ENCODE peak calls at places on chromosomes 1 and 21, in four cellular contexts. J, L, G and V are unnamed samples.

GRCh38 chr21:26490771-26491170 is 82.3 kb downstream of the CYYR1 start:
- DNase-seq in L (no peak), J (no peak), G (no peak), V (no peak)

GRCh38 chr1:53678507-53678906 is 60.5 kb downstream of the GLIS1 start:
- DNase-seq in J (no peak), L (no peak), G (no peak), V (no peak)

GRCh38 chr1:165580931-165581871 is 37.4 kb downstream of the LRRC52 start:
- DNase-seq in J (no peak), L (no peak), G (no peak), V (no peak)

GRCh38 chr1:218498061-218498938 is 153.2 kb downstream of the TGFB2 start:
- DNase-seq in J (no peak), L (no peak), G (no peak), V (no peak)

GRCh38 chr1:12001996-12002493 is 17.3 kb upstream of the MIIP start:
- DNase-seq in J (no peak), L (no peak), G (no peak), V (no peak)

GRCh38 chr1:168772428-168772827 is 43.4 kb upstream of the DPT start:
- DNase-seq in L (no peak), J (no peak), G (no peak), V (no peak)

GRCh38 chr1:196678510-196678884 is 26.7 kb downstream of the CFH start:
- DNase-seq in J (no peak), G (no peak), L (no peak), V (no peak)

GRCh38 chr1:194624833-194625232 is 1438.4 kb upstream of the B3GALT2 start:
- DNase-seq in J (no peak), L (no peak), G (no peak), V (no peak)

GRCh38 chr1:41241748-41242644 is at the start of gene SCMH1:
- DNase-seq in G (no peak), L (peak; percentile 78), J (no peak), V (peak; percentile 69)

GRCh38 chr21:43312751-43313169 is 114.2 kb downstream of the SIK1 start:
- DNase-seq in J (peak; percentile 44), G (peak; percentile 23), L (no peak), V (no peak)

GRCh38 chr1:5913078-5913845 is 79.0 kb downstream of the NPHP4 start:
- DNase-seq in J (no peak), L (no peak), G (no peak), V (no peak)

GRCh38 chr1:109704173-109704572 is 7.9 kb upstream of the GSTM5 start:
- DNase-seq in G (no peak), L (peak; percentile 11), J (peak; percentile 19), V (peak; percentile 25)

GRCh38 chr1:71964188-71964587 is 318.2 kb downstream of the NEGR1 start:
- DNase-seq in L (no peak), G (no peak), J (no peak), V (no peak)

GRCh38 chr1:247228133-247228532 is 27.7 kb upstream of the VN1R5 start:
- DNase-seq in J (no peak), G (no peak), L (peak; percentile 59), V (no peak)

GRCh38 chr1:62286778-62287224 is 32.4 kb downstream of the KANK4 start:
- DNase-seq in G (no peak), J (peak; percentile 63), L (no peak), V (no peak)

GRCh38 chr21:20720623-20721022 is 277.6 kb upstream of the NCAM2 start:
- DNase-seq in L (no peak), G (no peak), J (no peak), V (no peak)

GRCh38 chr1:149936076-149936991 is at the start of gene MTMR11:
- DNase-seq in L (peak; percentile 52), J (peak; percentile 22), G (no peak), V (peak; percentile 51)

GRCh38 chr1:227934476-227935313 is 13.0 kb downstream of the WNT9A start:
- DNase-seq in G (no peak), J (peak; percentile 27), L (peak; percentile 28), V (no peak)

GRCh38 chr1:112337028-112337531 is 58.9 kb upstream of the CTTNBP2NL start:
- DNase-seq in J (peak; percentile 13), G (no peak), L (peak; percentile 59), V (peak; percentile 62)

GRCh38 chr21:45026066-45026745 is 48.2 kb upstream of the ADARB1 start:
- DNase-seq in L (no peak), G (no peak), J (no peak), V (no peak)

GRCh38 chr1:227887697-227888403 is 59.9 kb downstream of the WNT9A start:
- DNase-seq in J (no peak), G (no peak), L (no peak), V (no peak)

GRCh38 chr1:235878082-235878781 is 11.5 kb upstream of the LYST start:
- DNase-seq in G (no peak), J (no peak), L (no peak), V (no peak)

GRCh38 chr1:86381223-86381622 is 14.9 kb downstream of the ODF2L start:
- DNase-seq in L (no peak), J (no peak), G (no peak), V (no peak)

GRCh38 chr1:86378813-86379212 is 17.3 kb downstream of the ODF2L start:
- DNase-seq in L (no peak), J (no peak), G (no peak), V (no peak)

GRCh38 chr1:86377341-86377740 is 18.8 kb downstream of the ODF2L start:
- DNase-seq in G (no peak), L (peak; percentile 11), J (no peak), V (no peak)

GRCh38 chr1:86382878-86383277 is 13.2 kb downstream of the ODF2L start:
- DNase-seq in G (peak; percentile 13), L (no peak), J (no peak), V (no peak)

DNA sequence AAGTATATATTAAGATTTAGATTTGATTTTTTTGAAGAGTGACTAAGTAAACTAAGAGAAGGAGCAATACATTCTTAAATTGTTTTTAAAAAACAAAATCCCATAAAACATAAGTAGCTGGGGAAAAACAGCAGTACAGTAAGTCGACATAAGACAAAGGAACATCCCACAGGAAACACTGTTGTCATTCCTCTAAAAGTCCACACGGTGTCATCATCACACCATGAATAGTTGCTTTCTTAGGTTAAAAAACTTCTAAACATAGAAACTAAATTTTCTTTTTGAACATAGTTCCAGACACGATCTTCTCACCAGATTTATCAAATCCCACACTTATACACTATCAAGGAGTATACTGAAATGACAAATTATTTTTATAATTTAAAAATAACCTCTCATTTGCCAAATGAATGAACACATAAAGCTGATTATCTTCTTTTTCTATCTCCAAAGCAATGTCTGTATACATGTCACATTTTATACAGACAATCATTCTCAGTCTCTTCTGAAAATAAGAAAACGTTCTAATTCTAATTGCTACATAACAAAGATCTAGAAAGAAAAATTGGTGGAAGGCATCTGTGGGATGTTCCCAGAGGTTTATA is 15.8 kb downstream of the ODF2L start:
- DNase-seq in J (peak; percentile 55), G (peak; percentile 45), L (peak; percentile 68), V (peak; percentile 59)
- TF ChIP-seq BHLHE40 in J (no peak), G (no peak), L (no peak), V (no peak)

GRCh38 chr1:26887125-26887524 is 3.0 kb downstream of the GPN2 start:
- DNase-seq in G (no peak), J (no peak), L (peak; percentile 43), V (no peak)
- TF ChIP-seq TARDBP in G (no peak), J (no peak), L (no peak), V (no peak)

DNA sequence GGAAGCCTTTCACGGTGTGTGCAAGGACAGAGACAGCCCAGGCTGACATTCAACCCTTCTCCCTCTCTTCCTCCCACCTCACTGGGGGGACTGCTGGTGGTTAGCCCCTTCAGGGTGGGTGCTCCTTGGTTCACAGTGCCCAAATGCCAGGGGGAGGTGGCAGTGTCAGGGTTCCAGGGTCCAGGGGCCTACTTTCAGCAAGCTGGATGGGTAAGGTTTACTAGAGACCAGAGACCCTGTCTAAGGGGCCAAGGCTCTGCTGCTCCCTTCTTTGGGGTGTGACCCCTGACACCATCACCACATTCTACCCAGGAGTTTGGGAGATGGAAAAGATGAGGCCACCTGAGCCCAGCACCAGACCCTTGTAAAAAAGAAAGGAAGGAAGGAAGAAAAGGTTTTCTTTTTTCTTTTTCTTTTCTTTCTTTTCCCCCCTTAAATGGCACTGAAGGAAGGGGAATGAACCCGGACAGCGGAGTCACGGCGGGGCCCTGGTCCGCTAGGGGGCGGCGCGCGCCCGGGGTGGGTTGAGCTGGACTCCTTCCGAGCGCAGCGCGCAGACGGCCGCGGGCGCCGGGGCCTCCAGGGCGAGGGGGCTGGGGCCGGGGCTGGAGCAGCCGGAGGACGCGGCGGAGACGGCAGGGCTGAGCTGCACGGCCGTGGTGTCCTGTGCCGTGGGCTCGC is 18.8 kb downstream of the KNCN start:
- DNase-seq in L (peak; percentile 83), J (no peak), G (no peak), V (no peak)
- TF ChIP-seq SP1 in L (no peak), J (no peak), G (no peak), V (no peak)

GRCh38 chr1:153728305-153729066 is 636 bp downstream of the INTS3 start:
- DNase-seq in J (peak; percentile 49), L (peak; percentile 37), G (no peak), V (peak; percentile 42)
- TF ChIP-seq BHLHE40 in J (no peak), L (no peak), G (no peak), V (no peak)

GRCh38 chr1:90045853-90046563 is 51.1 kb downstream of the ZNF326 start:
- DNase-seq in G (no peak), J (peak; percentile 11), L (peak; percentile 54), V (peak; percentile 43)
- TF ChIP-seq TARDBP in G (no peak), J (no peak), L (no peak), V (no peak)

DNA sequence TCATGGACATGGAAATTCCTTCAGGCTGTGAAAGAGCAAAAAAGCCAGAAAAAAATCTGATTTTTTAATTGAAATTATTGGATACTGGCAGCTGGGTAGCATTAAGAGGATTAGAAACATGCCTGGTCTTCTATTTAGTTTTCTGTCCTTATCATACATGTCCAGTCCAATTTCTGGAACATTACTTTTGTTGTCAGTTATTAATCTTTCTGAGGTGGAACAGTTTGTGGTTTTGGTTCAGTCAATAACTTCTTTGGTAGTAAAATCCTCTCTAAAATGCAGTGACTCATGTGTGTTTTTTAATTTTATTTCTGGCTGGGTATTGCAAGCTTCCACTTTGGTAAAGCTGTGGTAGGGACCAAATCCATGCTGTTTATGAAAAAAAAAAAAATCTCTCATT is 687.0 kb upstream of the ADGRL2 start:
- DNase-seq in L (no peak), G (no peak), J (no peak), V (no peak)
- TF ChIP-seq SP1 in L (no peak), G (no peak), J (no peak), V (no peak)

GRCh38 chr1:81760487-81761097 is 40.1 kb upstream of the ADGRL2 start:
- DNase-seq in L (no peak), J (no peak), G (no peak), V (no peak)

GRCh38 chr1:81757398-81758020 is 43.2 kb upstream of the ADGRL2 start:
- DNase-seq in G (no peak), L (no peak), J (no peak), V (no peak)

GRCh38 chr1:81756872-81757271 is 43.9 kb upstream of the ADGRL2 start:
- DNase-seq in L (no peak), J (no peak), G (no peak), V (no peak)

GRCh38 chr1:81754424-81754823 is 46.3 kb upstream of the ADGRL2 start:
- DNase-seq in G (no peak), L (no peak), J (no peak), V (no peak)

DNA sequence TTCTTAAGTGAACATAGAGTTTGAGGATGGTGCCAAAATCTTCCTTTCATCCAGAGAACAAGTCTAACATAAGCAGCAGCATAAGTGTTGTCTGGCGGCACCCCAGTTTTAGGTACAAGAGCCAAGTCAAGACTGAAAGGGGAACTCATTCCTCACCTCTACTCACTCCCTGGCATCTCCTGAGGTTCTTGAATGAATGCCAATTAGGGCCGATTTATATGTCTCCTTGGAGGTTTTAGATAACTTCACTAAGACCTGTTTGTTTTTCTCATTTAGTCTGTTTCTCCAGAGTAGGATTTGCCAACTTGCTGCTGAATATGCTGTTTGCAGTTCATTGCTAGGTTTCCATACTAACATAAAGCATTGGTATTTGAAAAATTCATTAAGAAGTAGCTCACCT is 42.5 kb upstream of the ADGRL2 start:
- DNase-seq in J (no peak), L (no peak), G (no peak), V (no peak)
- TF ChIP-seq BHLHE40 in J (no peak), L (no peak), G (no peak), V (no peak)